ENCODE peak calls at places on chromosomes 3 and 15, in six cellular contexts. J is H9, W is H1, D is neuronal stem cell, H is IMR-90, R is trophoblast cell. Z is an unnamed sample.
A peak's percentile ranks its signal among the peaks of the same experiment; 100 is the strongest.

GRCh38 chr3:194632211-194632982 is 822 bp downstream of the TMEM44 start:
- DNase-seq in D (no peak), R (no peak), W (no peak), J (no peak), H (peak; percentile 38), Z (no peak)

GRCh38 chr15:84911879-84912660 is 27.6 kb downstream of the SLC28A1 start:
- DNase-seq in D (no peak), W (no peak), R (peak; percentile 88), H (peak; percentile 99), J (no peak), Z (no peak)

GRCh38 chr3:194556086-194557056 is 69.6 kb upstream of the ATP13A3 start:
- DNase-seq in D (no peak), H (peak; percentile 50), J (no peak), R (no peak), W (no peak), Z (no peak)

GRCh38 chr3:12706504-12707253 is 42.8 kb upstream of the RAF1 start:
- DNase-seq in R (peak; percentile 82), H (peak; percentile 74), W (peak; percentile 77), J (peak; percentile 90), D (peak; percentile 36), Z (peak; percentile 94)

GRCh38 chr3:62295571-62295970 is 77.8 kb downstream of the FEZF2 start:
- DNase-seq in J (no peak), R (no peak), D (no peak), W (no peak), H (no peak), Z (no peak)

GRCh38 chr15:61809216-61809615 is 251.0 kb downstream of the VPS13C start:
- DNase-seq in D (no peak), W (no peak), R (no peak), H (no peak), J (no peak), Z (no peak)

GRCh38 chr3:25427155-25428002 is 684 bp upstream of the RARB start:
- DNase-seq in W (no peak), J (no peak), R (no peak), D (no peak), H (no peak), Z (peak; percentile 25)

GRCh38 chr3:139113231-139113749 is 68.6 kb upstream of the PRR23C start:
- DNase-seq in J (peak; percentile 19), R (no peak), W (peak; percentile 45), D (no peak), H (no peak), Z (no peak)

GRCh38 chr3:70053293-70053692 is 53.8 kb downstream of the SAMMSON start:
- DNase-seq in J (no peak), W (no peak), D (no peak), H (no peak), R (no peak), Z (peak; percentile 48)

GRCh38 chr3:3170998-3171397 is 8.5 kb downstream of the CRBN start:
- DNase-seq in H (peak; percentile 42), D (no peak), R (no peak), W (no peak), J (no peak), Z (peak; percentile 40)

GRCh38 chr3:15439476-15439875 is 12.1 kb downstream of the EAF1 start:
- DNase-seq in W (no peak), R (no peak), D (no peak), H (peak; percentile 66), J (no peak), Z (no peak)

GRCh38 chr3:178233371-178233770 is 302.9 kb upstream of the KCNMB2 start:
- DNase-seq in R (no peak), H (no peak), D (no peak), W (no peak), J (no peak), Z (no peak)

GRCh38 chr15:76866008-76866407 is 39.1 kb downstream of the SCAPER start:
- DNase-seq in D (no peak), J (no peak), R (no peak), H (peak; percentile 33), W (no peak), Z (no peak)

GRCh38 chr3:126607214-126607908 is 47.6 kb downstream of the TXNRD3 start:
- DNase-seq in H (peak; percentile 77), R (no peak), W (no peak), J (no peak), D (no peak), Z (no peak)

GRCh38 chr3:176041812-176042211 is 1155.5 kb downstream of the TBL1XR1 start:
- DNase-seq in D (no peak), R (peak; percentile 33), H (peak; percentile 56), J (no peak), W (no peak), Z (peak; percentile 14)

GRCh38 chr15:95132774-95133173 is 901.4 kb downstream of the MCTP2 start:
- DNase-seq in R (peak; percentile 7), D (no peak), H (peak; percentile 88), W (no peak), J (no peak), Z (peak; percentile 42)

GRCh38 chr15:95129589-95129988 is 898.2 kb downstream of the MCTP2 start:
- DNase-seq in R (no peak), J (no peak), W (no peak), D (no peak), H (peak; percentile 67), Z (no peak)

GRCh38 chr15:95134306-95135100 is 903.1 kb downstream of the MCTP2 start:
- DNase-seq in R (no peak), D (no peak), H (peak; percentile 10), J (no peak), W (no peak), Z (no peak)

GRCh38 chr15:95127356-95127755 is 896.0 kb downstream of the MCTP2 start:
- DNase-seq in J (no peak), R (no peak), W (no peak), H (peak; percentile 30), D (no peak), Z (peak; percentile 66)

GRCh38 chr15:95131071-95131683 is 899.8 kb downstream of the MCTP2 start:
- DNase-seq in W (no peak), J (no peak), H (no peak), R (no peak), D (no peak), Z (no peak)
- H2AK5ac ChIP-seq in W (no peak overlapping the region), J (no peak overlapping the region), H (peak overlapping the region; percentile 44), R (no peak overlapping the region), D (no peak overlapping the region), Z (no peak overlapping the region)

GRCh38 chr15:35286721-35287120 is 201.6 kb upstream of the NANOGP8 start:
- DNase-seq in D (no peak), H (no peak), R (no peak), W (no peak), J (no peak), Z (no peak)

GRCh38 chr15:35279811-35280210 is 194.7 kb upstream of the NANOGP8 start:
- DNase-seq in W (no peak), D (no peak), R (no peak), H (peak; percentile 5), J (no peak), Z (no peak)

GRCh38 chr15:35282965-35283496 is 197.9 kb upstream of the NANOGP8 start:
- DNase-seq in D (no peak), R (no peak), J (no peak), W (no peak), H (no peak), Z (no peak)

DNA sequence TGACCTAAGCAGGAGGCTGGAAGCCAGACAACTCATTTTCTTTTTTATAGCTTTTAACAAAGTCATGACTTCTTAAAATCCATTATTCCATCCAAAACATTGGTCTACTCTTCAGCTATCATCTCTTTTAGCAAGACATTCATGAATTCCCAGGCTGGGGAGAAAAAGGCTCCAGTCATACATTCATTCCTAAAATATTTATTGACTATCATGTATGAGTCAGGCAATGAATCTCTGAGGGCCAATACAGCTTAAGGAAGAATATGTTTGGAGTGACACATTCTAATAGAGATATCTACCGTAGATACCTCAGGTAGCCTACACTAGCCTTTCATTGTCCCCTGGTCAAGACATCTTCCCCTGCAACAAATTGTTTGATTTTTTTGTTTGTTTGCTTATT is 196.4 kb upstream of the NANOGP8 start:
- DNase-seq in R (no peak), W (no peak), J (no peak), D (no peak), H (peak; percentile 70), Z (no peak)
- H2BK120ac ChIP-seq in R (no peak overlapping the region), W (no peak overlapping the region), J (no peak overlapping the region), D (no peak overlapping the region), H (no peak overlapping the region), Z (no peak overlapping the region)

GRCh38 chr3:100972293-100972692 is 20.9 kb downstream of the ABI3BP start:
- DNase-seq in D (no peak), W (no peak), H (no peak), R (no peak), J (no peak), Z (no peak)

GRCh38 chr3:100972867-100973266 is 20.4 kb downstream of the ABI3BP start:
- DNase-seq in W (no peak), R (no peak), J (no peak), D (no peak), H (peak; percentile 48), Z (no peak)

GRCh38 chr3:100970537-100970936 is 22.7 kb downstream of the ABI3BP start:
- DNase-seq in H (no peak), D (no peak), R (no peak), J (no peak), W (no peak), Z (no peak)

GRCh38 chr3:100973594-100973993 is 19.6 kb downstream of the ABI3BP start:
- DNase-seq in W (no peak), H (no peak), R (no peak), D (no peak), J (no peak), Z (no peak)

DNA sequence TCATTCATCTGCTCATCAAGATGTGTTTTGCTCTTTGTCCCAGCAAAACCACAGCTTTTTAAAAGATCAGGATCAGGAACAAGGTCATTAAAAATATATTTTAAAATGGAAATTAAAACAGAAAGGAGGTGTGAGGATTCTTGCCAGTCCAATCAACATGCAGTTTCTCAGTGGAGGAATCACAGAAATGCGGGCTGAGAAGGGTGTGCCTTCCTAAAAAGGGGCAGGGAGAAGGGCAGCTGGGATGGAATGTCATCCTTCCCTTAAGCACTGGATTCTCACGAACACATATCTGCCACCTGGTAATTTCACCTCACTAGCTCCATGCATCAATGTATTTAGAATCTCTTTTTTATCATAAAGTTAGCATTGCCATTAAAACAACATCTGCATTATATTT is 21.4 kb downstream of the ABI3BP start:
- DNase-seq in W (no peak), H (no peak), J (no peak), R (no peak), D (no peak), Z (peak; percentile 21)
- H3K4me2 ChIP-seq in W (no peak overlapping the region), H (no peak overlapping the region), J (no peak overlapping the region), R (no peak overlapping the region), D (no peak overlapping the region), Z (no peak overlapping the region)

GRCh38 chr3:50238549-50239026 is 2.6 kb downstream of the GNAI2 start:
- DNase-seq in D (no peak), R (no peak), J (no peak), W (no peak), H (no peak), Z (peak; percentile 57)

GRCh38 chr3:50237754-50238548 is 1.9 kb downstream of the GNAI2 start:
- DNase-seq in R (peak; percentile 87), D (no peak), W (peak; percentile 65), J (peak; percentile 85), H (peak; percentile 82), Z (peak; percentile 90)

GRCh38 chr3:50235716-50236483 is at the start of gene GNAI2:
- DNase-seq in W (peak; percentile 96), J (peak; percentile 99), R (peak; percentile 99), D (peak; percentile 98), H (peak; percentile 96), Z (peak; percentile 99)

GRCh38 chr3:50237133-50237651 is 1.2 kb downstream of the GNAI2 start:
- DNase-seq in D (no peak), R (no peak), H (no peak), J (no peak), W (peak; percentile 60), Z (peak; percentile 69)

GRCh38 chr3:50236484-50237132 is 604 bp downstream of the GNAI2 start:
- DNase-seq in W (peak; percentile 60), J (no peak), H (no peak), D (no peak), R (no peak), Z (no peak)
- H2AK5ac ChIP-seq in W (no peak overlapping the region), J (no peak overlapping the region), H (peak overlapping the region; percentile 99), D (peak overlapping the region; percentile 82), R (peak overlapping the region; percentile 76), Z (no peak overlapping the region)